ENCODE peak calls at places on chromosomes 1 and 21, in seven cellular contexts. W, Q, H, T, I, V and U are unnamed samples.

GRCh38 chr21:32382108-32382601 is 10.7 kb downstream of the URB1 start:
- DNase-seq in Q (no peak), T (no peak), H (no peak), V (no peak), I (no peak), W (no peak), U (peak; percentile 54)

GRCh38 chr1:109075531-109076490 is at the start of gene TAF13:
- DNase-seq in H (peak; percentile 79), W (peak; percentile 98), V (peak; percentile 82), T (peak; percentile 91), Q (peak; percentile 91), I (peak; percentile 79), U (peak; percentile 89)

GRCh38 chr1:1442069-1442770 is 6.7 kb downstream of the VWA1 start:
- DNase-seq in W (no peak), V (no peak), H (no peak), Q (no peak), I (no peak), T (no peak), U (no peak)

GRCh38 chr1:208141793-208142192 is 102.4 kb downstream of the PLXNA2 start:
- DNase-seq in T (no peak), I (no peak), V (no peak), H (no peak), Q (no peak), W (no peak), U (no peak)

GRCh38 chr1:208309771-208310170 is 65.6 kb upstream of the PLXNA2 start:
- DNase-seq in I (no peak), Q (no peak), W (no peak), V (no peak), H (no peak), T (no peak), U (no peak)

GRCh38 chr1:225253784-225254183 is 174.1 kb downstream of the LBR start:
- DNase-seq in Q (no peak), W (no peak), T (no peak), V (no peak), I (no peak), H (no peak), U (no peak)

GRCh38 chr1:56255516-56256181 is 323.7 kb downstream of the PLPP3 start:
- DNase-seq in Q (no peak), W (no peak), T (no peak), H (no peak), I (no peak), V (no peak), U (peak; percentile 83)

GRCh38 chr1:30822966-30823581 is 65.5 kb upstream of the LAPTM5 start:
- DNase-seq in H (no peak), T (no peak), W (no peak), I (no peak), V (no peak), Q (no peak), U (no peak)

GRCh38 chr1:52141513-52142219 is at the start of gene ZFYVE9:
- DNase-seq in V (peak; percentile 60), H (peak; percentile 51), I (peak; percentile 58), Q (peak; percentile 40), T (peak; percentile 57), W (peak; percentile 82), U (peak; percentile 42)

GRCh38 chr1:151718011-151718431 is 1.4 kb upstream of the CELF3 start:
- DNase-seq in I (no peak), H (no peak), W (peak; percentile 92), V (no peak), Q (no peak), T (no peak), U (no peak)

GRCh38 chr1:51839094-51839493 is 39.4 kb downstream of the NRDC start:
- DNase-seq in Q (no peak), V (no peak), I (no peak), W (no peak), T (no peak), H (no peak), U (no peak)

GRCh38 chr1:175504875-175505555 is 238.4 kb downstream of the TNR start:
- DNase-seq in H (no peak), V (no peak), T (no peak), W (no peak), I (no peak), Q (no peak), U (no peak)

GRCh38 chr1:175742790-175743459 is 470 bp downstream of the TNR start:
- DNase-seq in V (no peak), Q (peak; percentile 15), T (no peak), W (peak; percentile 42), H (no peak), I (no peak), U (no peak)

GRCh38 chr1:58768971-58769808 is 14.7 kb downstream of the JUN start:
- DNase-seq in I (peak; percentile 21), W (peak; percentile 60), Q (no peak), V (peak; percentile 11), H (no peak), T (no peak), U (no peak)

GRCh38 chr1:3541930-3542329 is 69.4 kb downstream of the MEGF6 start:
- DNase-seq in V (no peak), H (no peak), I (peak; percentile 60), W (no peak), Q (no peak), T (no peak), U (no peak)

GRCh38 chr1:226593541-226593940 is 45.0 kb downstream of the STUM start:
- DNase-seq in I (no peak), H (no peak), Q (no peak), T (no peak), W (no peak), V (no peak), U (no peak)

GRCh38 chr1:154014154-154014910 is 23.8 kb downstream of the RPS27 start:
- DNase-seq in W (no peak), H (no peak), Q (no peak), I (no peak), V (no peak), T (no peak), U (no peak)

GRCh38 chr21:32338209-32338921 is 39.7 kb downstream of the MRAP start:
- DNase-seq in I (no peak), T (no peak), W (no peak), V (no peak), Q (no peak), H (no peak), U (no peak)

GRCh38 chr1:173062156-173062938 is 11.6 kb upstream of the TNFSF18 start:
- DNase-seq in H (no peak), V (no peak), W (no peak), T (no peak), I (no peak), Q (no peak), U (no peak)

GRCh38 chr1:12636098-12636950 is 7.6 kb upstream of the AADACL4 start:
- DNase-seq in H (no peak), W (no peak), V (no peak), Q (peak; percentile 63), T (no peak), I (no peak), U (no peak)

GRCh38 chr1:93847811-93848288 is 31.2 kb downstream of the DNTTIP2 start:
- DNase-seq in W (peak; percentile 83), T (no peak), I (peak; percentile 56), V (peak; percentile 60), H (peak; percentile 79), Q (no peak), U (no peak)

GRCh38 chr21:34189506-34189905 is 116.1 kb downstream of the MRPS6 start:
- DNase-seq in T (no peak), I (peak; percentile 58), V (no peak), Q (no peak), H (no peak), W (no peak), U (no peak)

GRCh38 chr1:150268342-150268705 is 492 bp downstream of the APH1A start:
- DNase-seq in H (peak; percentile 6), W (peak; percentile 45), I (no peak), T (no peak), Q (no peak), V (no peak), U (no peak)

GRCh38 chr1:156797212-156797871 is 19.3 kb downstream of the SH2D2A start:
- DNase-seq in Q (no peak), I (peak; percentile 58), H (peak; percentile 48), T (no peak), V (no peak), W (peak; percentile 35), U (peak; percentile 37)

GRCh38 chr1:183195146-183195571 is 9.1 kb downstream of the LAMC2 start:
- DNase-seq in T (no peak), H (no peak), I (no peak), W (no peak), Q (no peak), V (no peak), U (no peak)

GRCh38 chr1:23169727-23170335 is 1.2 kb upstream of the LUZP1 start:
- DNase-seq in I (peak; percentile 80), V (no peak), W (no peak), Q (peak; percentile 78), H (no peak), T (no peak), U (peak; percentile 78)